ENCODE peak calls at places on chromosomes 6 and 20, in nine cellular contexts. O, I, Z, G, M, Y, X, Q and W are unnamed samples.
A peak's percentile ranks its signal among the peaks of the same experiment; 100 is the strongest.

GRCh38 chr20:39245685-39246311 is 283.7 kb downstream of the DHX35 start:
- DNase-seq in O (no peak), I (peak; percentile 92), Z (no peak), G (no peak), M (no peak), Y (no peak), X (no peak), Q (no peak), W (no peak)

GRCh38 chr6:37809144-37809543 is 10.4 kb upstream of the ZFAND3 start:
- DNase-seq in O (no peak), I (no peak), Z (peak; percentile 54), G (peak; percentile 23), M (no peak), Y (no peak), X (no peak), Q (no peak), W (no peak)

GRCh38 chr6:5125152-5126006 is 40.2 kb downstream of the PPP1R3G start:
- DNase-seq in O (no peak), I (no peak), Z (peak; percentile 35), G (peak; percentile 93), M (no peak), Y (peak; percentile 76), X (peak; percentile 54), Q (peak; percentile 13), W (no peak)

GRCh38 chr6:104625536-104625935 is 234.2 kb downstream of the HACE1 start:
- DNase-seq in O (no peak), I (no peak), Z (peak; percentile 64), G (peak; percentile 94), M (no peak), Y (peak; percentile 74), X (no peak), Q (peak; percentile 87), W (no peak)

GRCh38 chr6:5337573-5337972 is 76.3 kb downstream of the FARS2 start:
- DNase-seq in O (no peak), I (no peak), Z (peak; percentile 13), G (no peak), M (peak; percentile 80), Y (peak; percentile 7), X (no peak), Q (no peak), W (no peak)

GRCh38 chr20:55038684-55039083 is 563.3 kb downstream of the DOK5 start:
- DNase-seq in O (no peak), I (no peak), Z (no peak), G (no peak), M (no peak), Y (no peak), X (no peak), Q (no peak), W (no peak)

GRCh38 chr20:62141397-62142251 is 1.6 kb downstream of the PSMA7 start:
- DNase-seq in O (peak; percentile 33), I (peak; percentile 43), Z (peak; percentile 71), G (peak; percentile 51), M (peak; percentile 37), Y (peak; percentile 41), X (no peak), Q (peak; percentile 58), W (no peak)

GRCh38 chr20:9301129-9302072 is 213.0 kb upstream of the LAMP5 start:
- DNase-seq in O (no peak), I (no peak), Z (peak; percentile 50), G (peak; percentile 75), M (peak; percentile 70), Y (peak; percentile 93), X (no peak), Q (no peak), W (no peak)

GRCh38 chr6:36874443-36875249 is at the start of gene PPIL1:
- DNase-seq in O (peak; percentile 88), I (peak; percentile 89), Z (peak; percentile 96), G (peak; percentile 88), M (peak; percentile 93), Y (peak; percentile 93), X (peak; percentile 96), Q (peak; percentile 93), W (peak; percentile 96)

GRCh38 chr20:60209048-60209447 is 250.8 kb downstream of the CDH26 start:
- DNase-seq in O (no peak), I (no peak), Z (no peak), G (no peak), M (no peak), Y (no peak), X (no peak), Q (no peak), W (no peak)

GRCh38 chr20:14432597-14432996 is 95.2 kb upstream of the FLRT3 start:
- DNase-seq in O (no peak), I (no peak), Z (no peak), G (no peak), M (no peak), Y (no peak), X (no peak), Q (peak; percentile 19), W (no peak)

GRCh38 chr20:50562262-50562701 is 52.1 kb downstream of the PTPN1 start:
- DNase-seq in O (no peak), I (no peak), Z (no peak), G (no peak), M (no peak), Y (no peak), X (no peak), Q (no peak), W (no peak)
- H3K4me2 ChIP-seq in O (no peak overlapping the region), I (no peak overlapping the region), Z (peak overlapping the region; percentile 61), G (no peak overlapping the region), M (peak overlapping the region; percentile 49), Y (peak overlapping the region; percentile 62), X (no peak overlapping the region), Q (no peak overlapping the region), W (no peak overlapping the region)

GRCh38 chr6:135162678-135163439 is 18.2 kb upstream of the MYB start:
- DNase-seq in O (peak; percentile 43), I (peak; percentile 48), Z (peak; percentile 31), G (no peak), M (peak; percentile 35), Y (peak; percentile 55), X (peak; percentile 73), Q (peak; percentile 84), W (peak; percentile 79)

GRCh38 chr6:135161411-135161810 is 19.7 kb upstream of the MYB start:
- DNase-seq in O (no peak), I (no peak), Z (no peak), G (no peak), M (no peak), Y (no peak), X (no peak), Q (no peak), W (no peak)

GRCh38 chr6:135165031-135165430 is 16.1 kb upstream of the MYB start:
- DNase-seq in O (no peak), I (no peak), Z (no peak), G (no peak), M (no peak), Y (no peak), X (no peak), Q (no peak), W (no peak)

GRCh38 chr6:135161996-135162395 is 19.1 kb upstream of the MYB start:
- DNase-seq in O (no peak), I (no peak), Z (no peak), G (no peak), M (no peak), Y (no peak), X (no peak), Q (no peak), W (no peak)

DNA sequence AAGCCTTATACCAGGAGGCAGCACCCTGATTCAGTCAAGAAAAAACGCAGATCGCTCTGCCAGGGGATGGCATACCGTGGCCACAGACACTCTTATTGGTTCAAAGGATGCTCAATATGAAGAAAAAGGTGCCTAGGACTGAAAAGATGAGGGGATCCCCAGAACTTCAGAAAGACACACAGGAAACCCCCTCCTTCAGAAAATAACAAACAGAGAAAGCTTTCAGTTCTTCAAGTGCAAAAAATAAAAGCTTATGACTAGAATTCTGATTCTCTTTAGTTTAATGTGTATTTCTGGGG is 17.7 kb upstream of the MYB start:
- DNase-seq in O (peak; percentile 76), I (no peak), Z (no peak), G (no peak), M (no peak), Y (no peak), X (no peak), Q (no peak), W (no peak)
- H3K4me2 ChIP-seq in O (peak overlapping the region; percentile 69), I (no peak overlapping the region), Z (no peak overlapping the region), G (no peak overlapping the region), M (no peak overlapping the region), Y (no peak overlapping the region), X (no peak overlapping the region), Q (no peak overlapping the region), W (no peak overlapping the region)

GRCh38 chr6:16778521-16778920 is 17.3 kb upstream of the ATXN1 start:
- DNase-seq in O (no peak), I (no peak), Z (no peak), G (peak; percentile 56), M (no peak), Y (no peak), X (no peak), Q (no peak), W (no peak)

GRCh38 chr6:16777794-16778193 is 16.5 kb upstream of the ATXN1 start:
- DNase-seq in O (no peak), I (no peak), Z (no peak), G (no peak), M (no peak), Y (no peak), X (no peak), Q (no peak), W (no peak)

GRCh38 chr6:16783485-16783884 is 22.2 kb upstream of the ATXN1 start:
- DNase-seq in O (no peak), I (no peak), Z (no peak), G (no peak), M (no peak), Y (no peak), X (no peak), Q (no peak), W (no peak)

GRCh38 chr6:16783952-16784351 is 22.7 kb upstream of the ATXN1 start:
- DNase-seq in O (no peak), I (no peak), Z (no peak), G (no peak), M (no peak), Y (no peak), X (no peak), Q (no peak), W (no peak)

DNA sequence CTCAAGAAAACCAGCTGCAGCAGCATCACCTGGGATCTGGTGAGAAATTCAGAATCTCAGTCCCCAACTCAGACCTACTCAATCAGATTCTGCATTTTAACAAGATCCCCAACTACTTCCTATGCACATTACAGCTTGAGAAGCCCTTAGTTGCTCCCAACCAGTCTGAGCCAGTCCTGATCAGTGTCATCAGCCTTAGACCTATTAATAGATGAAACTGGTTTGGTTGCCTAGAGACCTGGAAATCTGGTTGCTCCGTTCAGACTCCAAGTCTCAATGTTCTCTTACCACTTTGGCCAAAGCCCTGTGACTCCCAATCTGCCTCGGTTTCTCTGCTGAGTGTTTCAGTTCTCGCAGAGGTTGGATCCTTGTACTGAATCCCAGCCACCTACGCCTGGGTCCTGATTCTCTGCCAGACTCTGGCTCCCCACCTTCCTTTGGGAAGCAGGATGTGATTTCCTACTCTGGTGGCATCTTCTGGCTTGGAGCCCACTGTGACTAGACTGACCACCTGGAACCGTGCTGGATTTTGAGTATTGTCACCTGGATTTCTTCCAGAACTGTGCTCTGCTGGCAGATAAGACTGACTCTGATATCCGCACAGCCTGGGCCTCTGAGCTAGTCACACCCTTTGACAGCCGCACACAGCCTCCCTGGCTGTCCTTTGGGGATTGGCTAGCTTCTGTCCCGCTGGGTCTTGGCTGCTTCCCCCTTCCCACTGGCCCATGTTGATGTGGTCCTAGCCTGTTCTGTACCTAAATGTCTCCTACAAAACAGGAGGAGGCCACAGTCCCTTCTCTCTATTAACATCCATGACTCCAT is 20.3 kb upstream of the ATXN1 start:
- DNase-seq in O (no peak), I (no peak), Z (no peak), G (peak; percentile 54), M (no peak), Y (peak; percentile 34), X (no peak), Q (no peak), W (no peak)
- H3K4me2 ChIP-seq in O (no peak overlapping the region), I (no peak overlapping the region), Z (no peak overlapping the region), G (no peak overlapping the region), M (no peak overlapping the region), Y (no peak overlapping the region), X (no peak overlapping the region), Q (no peak overlapping the region), W (no peak overlapping the region)

GRCh38 chr6:20681243-20681684 is 147.0 kb downstream of the CDKAL1 start:
- DNase-seq in O (no peak), I (no peak), Z (no peak), G (no peak), M (no peak), Y (no peak), X (no peak), Q (no peak), W (no peak)
- H3K4me2 ChIP-seq in O (peak overlapping the region; percentile 22), I (no peak overlapping the region), Z (peak overlapping the region; percentile 59), G (no peak overlapping the region), M (peak overlapping the region; percentile 64), Y (no peak overlapping the region), X (no peak overlapping the region), Q (no peak overlapping the region), W (no peak overlapping the region)